ENCODE peak calls at places on chromosome 6, in four cellular contexts. One of them, this sample, is unnamed.

GRCh38 chr6:6176132-6176531 is 144.3 kb downstream of the F13A1 start:
- DNase-seq in K562: no peak
- DNase-seq in HepG2: no peak
- DNase-seq in GM12878: no peak
- DNase-seq in this sample: no peak

GRCh38 chr6:124927806-124928205 is 34.4 kb upstream of the RNF217 start:
- DNase-seq in K562: no peak
- DNase-seq in GM12878: no peak
- DNase-seq in HepG2: no peak
- DNase-seq in this sample: no peak

GRCh38 chr6:34813028-34813742 is 21.3 kb downstream of the BLTP3A start:
- DNase-seq in HepG2: no peak
- DNase-seq in GM12878: no peak
- DNase-seq in K562: no peak
- DNase-seq in this sample: no peak

GRCh38 chr6:15389079-15389758 is 143.3 kb downstream of the JARID2 start:
- DNase-seq in K562: no peak
- DNase-seq in HepG2: no peak
- DNase-seq in GM12878: no peak
- DNase-seq in this sample: no peak

GRCh38 chr6:155782739-155783459 is 327.3 kb upstream of the NOX3 start:
- DNase-seq in HepG2: no peak
- DNase-seq in K562: no peak
- DNase-seq in GM12878: no peak
- DNase-seq in this sample: no peak

GRCh38 chr6:138349891-138350290 is 27.8 kb upstream of the SMIM28 start:
- DNase-seq in HepG2: no peak
- DNase-seq in GM12878: no peak
- DNase-seq in K562: no peak
- DNase-seq in this sample: no peak

GRCh38 chr6:113754291-113754690 is 102.9 kb upstream of the MARCKS start:
- DNase-seq in K562: no peak
- DNase-seq in GM12878: no peak
- DNase-seq in HepG2: no peak
- DNase-seq in this sample: no peak

GRCh38 chr6:157219201-157220200 is 103.8 kb downstream of the TMEM242 start:
- DNase-seq in GM12878: no peak
- DNase-seq in HepG2: peak; percentile 18
- DNase-seq in K562: no peak
- DNase-seq in this sample: peak; percentile 53

GRCh38 chr6:87756858-87757257 is 54.8 kb upstream of the AKIRIN2 start:
- DNase-seq in GM12878: peak; percentile 97
- DNase-seq in K562: peak; percentile 46
- DNase-seq in HepG2: no peak
- DNase-seq in this sample: no peak

GRCh38 chr6:23455754-23456153 is 670.3 kb upstream of the NRSN1 start:
- DNase-seq in K562: no peak
- DNase-seq in GM12878: no peak
- DNase-seq in HepG2: no peak
- DNase-seq in this sample: no peak

GRCh38 chr6:24358219-24358821 is 461 bp upstream of the DCDC2 start:
- DNase-seq in K562: no peak
- DNase-seq in GM12878: no peak
- DNase-seq in HepG2: no peak
- DNase-seq in this sample: no peak

GRCh38 chr6:2992330-2992979 is 7.2 kb upstream of the NQO2 start:
- DNase-seq in K562: no peak
- DNase-seq in HepG2: no peak
- DNase-seq in GM12878: no peak
- DNase-seq in this sample: no peak

GRCh38 chr6:5582758-5583157 is 321.4 kb downstream of the FARS2 start:
- DNase-seq in HepG2: no peak
- DNase-seq in K562: no peak
- DNase-seq in GM12878: no peak
- DNase-seq in this sample: no peak

GRCh38 chr6:160005861-160006540 is 37.1 kb downstream of the IGF2R start:
- DNase-seq in GM12878: no peak
- DNase-seq in HepG2: no peak
- DNase-seq in K562: peak; percentile 23
- DNase-seq in this sample: no peak

GRCh38 chr6:56551409-56552120 is 91.1 kb downstream of the DST start:
- DNase-seq in GM12878: no peak
- DNase-seq in K562: no peak
- DNase-seq in HepG2: peak; percentile 31
- DNase-seq in this sample: no peak

GRCh38 chr6:10014561-10014960 is 400.3 kb downstream of the TFAP2A start:
- DNase-seq in HepG2: no peak
- DNase-seq in GM12878: no peak
- DNase-seq in K562: no peak
- DNase-seq in this sample: no peak

DNA sequence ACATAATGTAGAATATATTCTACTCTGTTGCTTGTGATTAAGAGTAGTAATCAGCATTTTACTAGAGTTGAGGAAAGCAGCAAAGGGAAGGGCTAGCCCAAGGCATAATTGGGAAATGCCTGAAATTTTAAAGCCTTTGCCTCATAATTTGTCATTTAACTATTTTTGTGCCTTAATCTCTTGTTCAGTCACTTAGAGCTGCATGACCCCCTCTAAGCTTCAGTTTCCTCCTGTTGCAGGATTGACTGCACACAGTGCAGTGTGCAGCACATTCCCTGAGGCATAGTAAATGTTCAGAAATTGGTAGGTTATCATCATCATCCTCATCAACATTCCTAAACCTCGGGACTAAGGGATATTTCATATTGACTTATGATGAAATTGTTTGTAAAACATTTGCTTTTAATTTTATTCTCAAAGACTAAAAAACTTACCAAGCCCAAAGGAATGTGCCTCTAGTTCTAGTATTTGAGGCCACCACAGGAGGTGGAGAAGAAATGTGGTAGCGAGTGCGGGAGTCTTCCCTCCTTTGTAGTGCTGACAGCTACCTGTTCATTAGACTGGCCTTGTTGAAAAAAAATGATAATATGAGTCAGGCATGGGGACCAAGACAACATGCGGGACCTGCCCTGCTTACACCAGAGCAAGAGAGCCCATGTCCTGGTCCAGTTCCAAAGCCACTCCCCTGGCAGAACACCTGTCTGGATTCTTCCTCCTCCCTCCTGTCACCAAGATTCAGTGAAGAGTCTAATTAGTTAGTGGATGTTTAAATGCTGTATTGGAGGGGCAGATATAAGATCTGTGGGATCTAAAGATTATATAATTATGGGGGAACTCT is 14.9 kb upstream of the TENT5A start:
- DNase-seq in HepG2: peak; percentile 42
- DNase-seq in K562: no peak
- DNase-seq in GM12878: no peak
- DNase-seq in this sample: no peak
- TF ChIP-seq FOXK2 in HepG2: no peak
- TF ChIP-seq FOXK2 in K562: no peak
- TF ChIP-seq FOXK2 in GM12878: no peak
- TF ChIP-seq FOXK2 in this sample: no peak

GRCh38 chr6:27668442-27669275 is 195.8 kb upstream of the ZNF184 start:
- DNase-seq in K562: peak; percentile 80
- DNase-seq in HepG2: peak; percentile 66
- DNase-seq in GM12878: no peak
- DNase-seq in this sample: peak; percentile 37
- TF ChIP-seq FOXK2 in K562: peak; percentile 72
- TF ChIP-seq FOXK2 in HepG2: no peak
- TF ChIP-seq FOXK2 in GM12878: no peak
- TF ChIP-seq FOXK2 in this sample: no peak

DNA sequence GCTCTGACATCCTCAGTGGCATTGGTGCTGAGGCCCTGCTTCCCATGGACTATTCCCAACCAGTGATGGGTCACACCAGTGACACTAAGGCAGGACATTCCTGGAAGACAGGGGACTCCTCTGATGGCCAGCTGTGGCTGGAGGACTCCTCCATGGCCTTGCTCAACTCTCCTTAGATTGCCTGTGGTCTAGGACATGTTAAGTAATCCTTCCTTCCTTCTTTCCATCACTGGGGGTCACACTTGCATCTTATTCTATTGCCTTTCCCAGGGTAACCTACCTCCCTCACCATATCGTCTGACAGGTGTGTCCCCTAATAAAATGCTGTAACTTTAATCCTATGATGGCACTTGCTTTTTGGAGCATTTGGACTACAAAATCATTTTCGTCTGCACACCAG is 24.5 kb upstream of the HLA-A start:
- DNase-seq in HepG2: no peak
- DNase-seq in GM12878: no peak
- DNase-seq in K562: no peak
- DNase-seq in this sample: no peak
- TF ChIP-seq FOXK2 in HepG2: no peak
- TF ChIP-seq FOXK2 in GM12878: no peak
- TF ChIP-seq FOXK2 in K562: no peak
- TF ChIP-seq FOXK2 in this sample: no peak

GRCh38 chr6:4355241-4355640 is 219.9 kb upstream of the ECI2 start:
- DNase-seq in K562: no peak
- DNase-seq in GM12878: no peak
- DNase-seq in HepG2: no peak
- DNase-seq in this sample: no peak

GRCh38 chr6:4356899-4357659 is 221.7 kb upstream of the ECI2 start:
- DNase-seq in K562: no peak
- DNase-seq in HepG2: no peak
- DNase-seq in GM12878: no peak
- DNase-seq in this sample: no peak

GRCh38 chr6:4359108-4359710 is 223.8 kb upstream of the ECI2 start:
- DNase-seq in HepG2: no peak
- DNase-seq in K562: no peak
- DNase-seq in GM12878: no peak
- DNase-seq in this sample: no peak

GRCh38 chr6:4360920-4361319 is 225.5 kb upstream of the ECI2 start:
- DNase-seq in K562: no peak
- DNase-seq in HepG2: no peak
- DNase-seq in GM12878: no peak
- DNase-seq in this sample: no peak

DNA sequence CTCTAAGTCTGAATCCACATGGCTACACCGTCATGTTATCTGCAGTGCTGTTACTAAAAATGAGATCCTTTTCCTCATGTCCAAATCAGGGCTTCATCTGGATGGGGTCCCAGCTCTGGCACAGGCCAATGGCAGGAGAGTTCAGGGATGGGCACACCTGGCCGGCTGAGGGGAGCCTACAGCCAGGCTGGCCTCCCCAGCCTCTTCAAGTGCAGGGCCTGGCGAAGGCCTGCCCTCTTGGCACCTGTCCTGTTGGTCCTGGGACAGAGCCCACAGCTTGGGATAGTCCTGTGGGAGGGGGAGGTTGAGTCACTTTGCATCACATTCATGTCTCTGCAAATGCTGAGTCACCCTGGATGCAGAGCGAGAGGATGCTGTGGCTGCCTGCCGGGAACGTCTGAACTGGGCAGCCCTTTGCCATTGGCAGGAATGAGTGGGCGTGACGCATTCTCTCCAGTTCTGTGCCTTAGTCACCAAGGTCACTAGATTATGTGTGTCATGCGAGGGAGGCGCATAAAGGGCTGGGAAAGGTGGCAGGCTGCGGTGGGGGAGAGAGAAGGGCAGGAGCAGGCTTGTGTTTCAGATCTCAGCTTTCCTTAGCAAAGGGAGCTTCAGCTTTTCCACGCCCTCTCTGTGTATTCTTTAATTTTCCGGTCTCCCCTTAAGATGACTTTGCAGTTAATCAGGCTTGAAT is 223.2 kb upstream of the ECI2 start:
- DNase-seq in HepG2: peak; percentile 88
- DNase-seq in GM12878: no peak
- DNase-seq in K562: peak; percentile 78
- DNase-seq in this sample: peak; percentile 43
- TF ChIP-seq FOXK2 in HepG2: no peak
- TF ChIP-seq FOXK2 in GM12878: no peak
- TF ChIP-seq FOXK2 in K562: no peak
- TF ChIP-seq FOXK2 in this sample: no peak

GRCh38 chr6:150202404-150202803 is 59.6 kb downstream of the PPP1R14C start:
- DNase-seq in HepG2: no peak
- DNase-seq in K562: no peak
- DNase-seq in GM12878: no peak
- DNase-seq in this sample: no peak
- TF ChIP-seq FOXK2 in HepG2: no peak
- TF ChIP-seq FOXK2 in K562: no peak
- TF ChIP-seq FOXK2 in GM12878: no peak
- TF ChIP-seq FOXK2 in this sample: no peak

DNA sequence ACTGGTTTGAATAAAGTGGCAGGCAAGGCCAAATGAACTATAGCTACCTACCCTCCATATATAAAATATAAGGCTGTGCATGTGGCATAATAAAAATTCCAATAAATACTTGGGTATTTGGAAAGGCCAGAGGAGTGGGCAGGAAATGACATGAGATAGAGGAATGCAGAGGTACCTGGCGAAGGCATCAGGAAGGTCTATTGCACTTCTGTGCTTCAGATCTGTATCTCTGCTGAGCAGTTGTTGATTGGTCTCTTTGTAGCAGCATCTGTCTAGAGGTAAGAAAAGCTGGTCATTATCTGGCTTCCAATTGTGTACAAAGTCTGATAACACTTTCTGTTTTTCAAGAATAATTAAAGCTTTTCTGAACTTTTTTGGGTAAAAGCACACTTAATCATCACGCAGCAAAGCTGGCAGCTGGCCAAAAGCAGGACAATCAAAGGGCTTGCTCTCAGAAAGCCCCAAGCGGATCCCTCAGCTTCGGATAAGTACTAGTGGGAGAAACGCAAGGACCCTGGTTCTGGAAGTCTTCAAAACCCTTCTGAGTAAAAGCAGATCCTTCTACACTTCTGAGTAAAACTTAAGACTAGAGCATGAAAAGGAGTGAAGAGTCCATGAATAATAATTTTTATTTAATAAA is 120.1 kb upstream of the TCF21 start:
- DNase-seq in GM12878: no peak
- DNase-seq in HepG2: no peak
- DNase-seq in K562: no peak
- DNase-seq in this sample: no peak
- TF ChIP-seq FOXK2 in GM12878: no peak
- TF ChIP-seq FOXK2 in HepG2: no peak
- TF ChIP-seq FOXK2 in K562: no peak
- TF ChIP-seq FOXK2 in this sample: no peak

GRCh38 chr6:130140084-130140483 is 82.7 kb downstream of the SAMD3 start:
- DNase-seq in GM12878: no peak
- DNase-seq in K562: no peak
- DNase-seq in HepG2: no peak
- DNase-seq in this sample: no peak
- TF ChIP-seq FOXK2 in GM12878: no peak
- TF ChIP-seq FOXK2 in K562: no peak
- TF ChIP-seq FOXK2 in HepG2: no peak
- TF ChIP-seq FOXK2 in this sample: no peak

This sample was measured in HEK293T.